ENCODE peak calls at places on chromosomes 13 and 19, in nine cellular contexts. I is aorta, B is astrocyte, X is pancreas, O is upper lobe of right lung, A is PC-3, U is IMR-90, J is MM.1S, Z is endodermal cell. N is an unnamed sample. For H3K4me1, the result is how much of the 10 kb centered on the place peaks cover.

GRCh38 chr19:32870154-32870573 is 597 bp upstream of the SLC7A9 start:
- DNase-seq in O (peak), B (no peak), I (no peak), A (no peak), U (no peak), X (no peak), Z (peak), J (no peak), N (no peak)

GRCh38 chr13:23866420-23867026 is 22.7 kb downstream of the MIPEP start:
- DNase-seq in U (peak), X (no peak), B (peak), I (no peak), J (no peak), A (peak), Z (no peak), O (no peak), N (no peak)

GRCh38 chr19:38691938-38692457 is 44.5 kb downstream of the ACTN4 start:
- DNase-seq in X (no peak), B (peak), Z (no peak), I (peak), O (no peak), U (peak), A (no peak), J (no peak), N (no peak)

GRCh38 chr13:50460366-50460765 is 383.1 kb downstream of the DLEU7 start:
- DNase-seq in I (no peak), A (no peak), X (no peak), B (no peak), U (no peak), O (no peak), Z (no peak), J (no peak), N (peak)

GRCh38 chr13:75492389-75492788 is 10.4 kb upstream of the TBC1D4 start:
- DNase-seq in A (no peak), I (no peak), Z (no peak), O (no peak), U (peak), J (no peak), B (peak), X (no peak), N (no peak)

GRCh38 chr19:18364826-18365528 is 21.0 kb upstream of the GDF15 start:
- DNase-seq in J (no peak), B (peak), U (peak), O (peak), X (peak), A (peak), Z (no peak), I (peak), N (no peak)

GRCh38 chr19:32264568-32264967 is 80.8 kb upstream of the ZNF507 start:
- DNase-seq in Z (no peak), X (no peak), I (no peak), A (no peak), B (no peak), J (no peak), U (no peak), O (no peak), N (no peak)

GRCh38 chr13:73273737-73274136 is 214.9 kb downstream of the KLF5 start:
- DNase-seq in J (no peak), B (peak), A (peak), U (peak), O (no peak), I (no peak), Z (no peak), X (no peak), N (no peak)

GRCh38 chr13:84609716-84610115 is 727.4 kb upstream of the SLITRK1 start:
- DNase-seq in J (no peak), X (no peak), I (no peak), B (peak), Z (no peak), U (peak), A (peak), O (no peak), N (no peak)

GRCh38 chr13:20165417-20166257 is 4.8 kb upstream of the GJA3 start:
- DNase-seq in J (no peak), O (no peak), U (peak), I (no peak), B (no peak), X (no peak), A (peak), Z (peak), N (no peak)

GRCh38 chr19:30959011-30959410 is 390.2 kb downstream of the TSHZ3 start:
- DNase-seq in Z (no peak), X (no peak), I (no peak), O (no peak), U (no peak), J (no peak), B (no peak), A (no peak), N (no peak)

GRCh38 chr19:15123900-15124299 is 16.7 kb downstream of the SYDE1 start:
- DNase-seq in I (peak), O (no peak), Z (peak), B (no peak), X (peak), J (no peak), A (no peak), U (no peak), N (peak)

GRCh38 chr13:27117158-27117557 is 54.5 kb downstream of the USP12 start:
- DNase-seq in B (peak), O (no peak), J (no peak), X (no peak), U (peak), Z (no peak), A (no peak), I (no peak), N (no peak)

GRCh38 chr13:69044629-69045028 is 1063.0 kb upstream of the ATXN8OS start:
- DNase-seq in X (no peak), J (no peak), O (no peak), A (no peak), U (no peak), I (no peak), Z (no peak), B (no peak), N (no peak)

GRCh38 chr13:90118467-90119071 is 1228.9 kb upstream of the MIR17HG start:
- DNase-seq in O (no peak), U (no peak), J (no peak), A (peak), X (no peak), I (no peak), Z (peak), B (no peak), N (no peak)

GRCh38 chr13:27354379-27354778 is 70.0 kb upstream of the GTF3A start:
- DNase-seq in O (no peak), B (peak), I (no peak), A (no peak), U (peak), Z (no peak), X (no peak), J (no peak), N (no peak)

GRCh38 chr13:96109125-96109524 is 19.2 kb downstream of the HS6ST3 start:
- DNase-seq in B (no peak), I (no peak), A (no peak), O (no peak), Z (no peak), J (no peak), U (no peak), X (no peak), N (no peak)

GRCh38 chr13:64471916-64472315 is 2758.2 kb downstream of the PCDH9 start:
- DNase-seq in O (no peak), I (no peak), A (peak), J (peak), X (no peak), Z (no peak), B (peak), U (peak), N (peak)

GRCh38 chr13:41914552-41914951 is 46.4 kb downstream of the VWA8 start:
- DNase-seq in J (no peak), A (no peak), B (no peak), I (no peak), U (no peak), O (no peak), X (no peak), Z (no peak), N (no peak)

GRCh38 chr19:29482855-29483640 is 42.7 kb upstream of the VSTM2B start:
- DNase-seq in B (no peak), Z (peak), O (no peak), A (no peak), X (no peak), J (no peak), I (no peak), U (no peak), N (no peak)

GRCh38 chr13:27636624-27637288 is 15.1 kb downstream of the POLR1D start:
- DNase-seq in J (no peak), A (no peak), U (peak), X (no peak), Z (no peak), B (peak), I (no peak), O (no peak), N (no peak)

GRCh38 chr19:19434483-19435045 is 29.1 kb downstream of the GATAD2A start:
- DNase-seq in A (no peak), O (no peak), B (peak), U (peak), Z (no peak), X (no peak), I (no peak), J (no peak), N (no peak)
- H3K4me1 ChIP-seq in A (under half), O (under half), B (under half), U (under half), Z (under half), X (under half), I (under half), J (under half), N (under half)

DNA sequence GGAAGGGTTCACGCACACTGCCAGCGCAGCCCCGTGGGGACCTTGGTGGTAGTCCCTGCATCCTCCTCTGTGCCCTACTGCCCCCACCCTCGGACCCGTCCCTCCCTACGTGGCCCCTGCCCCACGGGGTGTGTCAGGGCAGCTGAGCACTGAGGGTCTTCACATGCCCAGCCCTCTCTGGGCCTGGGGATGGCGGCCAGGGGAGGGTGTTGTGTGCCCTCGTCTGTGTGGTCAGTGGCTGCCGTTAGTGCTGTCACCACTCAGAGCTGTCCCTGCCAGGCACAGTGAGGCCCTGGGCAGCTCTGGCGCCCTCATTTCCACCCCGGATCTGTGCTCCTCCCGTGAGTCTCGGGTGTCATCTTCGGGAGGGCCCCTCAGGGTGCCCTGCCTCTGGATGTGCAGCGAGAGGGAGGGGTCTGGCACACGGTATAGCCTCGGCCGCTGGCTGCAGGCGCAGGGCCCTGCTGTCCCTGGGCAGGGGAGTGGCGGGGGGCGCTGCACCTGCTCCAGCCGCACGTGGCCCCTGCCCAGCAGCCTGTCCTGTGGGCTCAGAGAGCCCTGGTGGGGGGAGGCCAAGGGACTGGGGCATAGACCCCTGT is 16.0 kb upstream of the GNA15 start:
- DNase-seq in I (no peak), B (no peak), U (no peak), Z (no peak), A (no peak), O (no peak), J (no peak), X (peak), N (no peak)
- H3K4me1 ChIP-seq in I (under half), B (under half), U (under half), Z (under half), A (under half), O (under half), J (under half), X (under half), N (under half)

DNA sequence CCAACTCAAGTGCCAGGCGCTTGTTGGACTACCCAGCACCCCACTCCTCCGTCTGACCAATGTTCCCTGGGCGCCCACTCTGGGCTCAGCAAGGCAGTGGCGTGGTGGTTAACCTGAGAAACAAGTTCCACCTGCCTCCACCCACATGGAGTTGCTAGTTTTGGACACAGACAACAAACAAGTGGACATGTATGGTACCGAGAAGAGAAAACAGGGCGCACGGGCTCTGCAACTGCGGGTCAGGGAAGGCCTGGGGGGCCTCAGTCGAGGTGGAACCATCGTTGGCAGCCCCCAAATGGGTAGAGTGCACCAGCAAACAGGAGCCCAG is 2.5 kb downstream of the MIER2 start:
- DNase-seq in B (no peak), I (peak), O (no peak), U (no peak), J (no peak), Z (no peak), A (peak), X (no peak), N (no peak)
- H3K4me1 ChIP-seq in B (under half), I (under half), O (under half), U (under half), J (under half), Z (under half), A (under half), X (under half), N (under half)

GRCh38 chr13:98219685-98220084 is 42.6 kb upstream of the RNF113B start:
- DNase-seq in O (no peak), Z (no peak), B (no peak), I (no peak), A (no peak), X (no peak), U (no peak), J (no peak), N (no peak)

GRCh38 chr13:98215508-98215907 is 38.4 kb upstream of the RNF113B start:
- DNase-seq in U (no peak), I (no peak), A (no peak), Z (no peak), O (no peak), B (no peak), J (no peak), X (no peak), N (no peak)

GRCh38 chr13:98216711-98217110 is 39.6 kb upstream of the RNF113B start:
- DNase-seq in I (no peak), U (peak), A (no peak), O (no peak), X (no peak), J (no peak), Z (no peak), B (no peak), N (no peak)

GRCh38 chr13:98216135-98216565 is 39.1 kb upstream of the RNF113B start:
- DNase-seq in B (peak), J (no peak), I (peak), A (peak), O (no peak), X (peak), Z (no peak), U (peak), N (no peak)

GRCh38 chr13:98217597-98217996 is 40.5 kb upstream of the RNF113B start:
- DNase-seq in U (no peak), I (no peak), B (no peak), J (no peak), X (no peak), Z (no peak), O (peak), A (no peak), N (no peak)
- H3K4me1 ChIP-seq in U (half or more), I (under half), B (half or more), J (under half), X (under half), Z (under half), O (half or more), A (half or more), N (under half)

GRCh38 chr19:47407417-47407774 is 11.9 kb downstream of the MEIS3 start:
- DNase-seq in U (no peak), A (no peak), O (no peak), J (no peak), X (no peak), I (no peak), B (no peak), Z (no peak), N (no peak)

GRCh38 chr19:47405854-47406417 is 13.4 kb downstream of the MEIS3 start:
- DNase-seq in J (no peak), I (no peak), Z (no peak), A (no peak), B (no peak), O (no peak), U (no peak), X (no peak), N (no peak)

GRCh38 chr19:47406711-47407416 is 12.5 kb downstream of the MEIS3 start:
- DNase-seq in A (no peak), O (no peak), X (no peak), Z (peak), U (no peak), B (no peak), I (no peak), J (peak), N (no peak)

GRCh38 chr19:47411101-47411500 is 8.2 kb downstream of the MEIS3 start:
- DNase-seq in I (no peak), U (peak), J (no peak), O (no peak), B (peak), Z (no peak), X (no peak), A (no peak), N (no peak)

GRCh38 chr19:47408156-47408938 is 11.0 kb downstream of the MEIS3 start:
- DNase-seq in X (no peak), J (no peak), U (no peak), A (no peak), B (no peak), O (no peak), Z (no peak), I (no peak), N (no peak)
- H3K4me1 ChIP-seq in X (under half), J (under half), U (under half), A (under half), B (under half), O (under half), Z (under half), I (under half), N (under half)

DNA sequence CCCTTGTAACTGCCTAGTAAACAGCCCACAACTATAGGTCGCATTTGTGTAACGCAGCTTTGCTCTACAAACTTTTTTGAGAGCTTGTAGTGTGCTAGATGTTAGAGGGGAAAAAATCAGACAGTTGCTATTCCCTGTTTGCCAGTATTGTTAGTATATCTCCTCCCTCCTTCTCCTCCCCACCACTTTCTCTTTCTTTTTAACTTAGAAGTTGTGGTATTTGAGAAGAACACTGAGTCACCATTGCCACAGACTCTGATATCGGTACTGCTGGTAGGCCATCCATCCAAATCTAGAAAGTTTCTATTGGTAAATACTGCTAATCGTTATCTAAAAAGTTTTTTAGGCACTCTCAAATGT is 661 bp downstream of the POMP start:
- DNase-seq in Z (no peak), I (no peak), J (peak), U (peak), O (no peak), X (no peak), B (peak), A (peak), N (no peak)
- H3K4me1 ChIP-seq in Z (under half), I (under half), J (under half), U (under half), O (under half), X (under half), B (under half), A (under half), N (under half)

GRCh38 chr13:114118763-114119123 is 13.7 kb downstream of the RASA3 start:
- DNase-seq in B (no peak), X (peak), J (no peak), A (peak), I (peak), Z (no peak), U (peak), O (no peak), N (no peak)

GRCh38 chr13:114115796-114116195 is 16.6 kb downstream of the RASA3 start:
- DNase-seq in U (no peak), J (no peak), I (no peak), O (peak), A (no peak), Z (no peak), B (no peak), X (no peak), N (no peak)

GRCh38 chr13:114119196-114119595 is 13.2 kb downstream of the RASA3 start:
- DNase-seq in J (no peak), O (no peak), I (no peak), X (peak), A (peak), U (peak), B (peak), Z (peak), N (no peak)

GRCh38 chr13:114116734-114117133 is 15.7 kb downstream of the RASA3 start:
- DNase-seq in X (no peak), A (no peak), J (no peak), B (no peak), U (no peak), O (peak), I (no peak), Z (peak), N (no peak)

DNA sequence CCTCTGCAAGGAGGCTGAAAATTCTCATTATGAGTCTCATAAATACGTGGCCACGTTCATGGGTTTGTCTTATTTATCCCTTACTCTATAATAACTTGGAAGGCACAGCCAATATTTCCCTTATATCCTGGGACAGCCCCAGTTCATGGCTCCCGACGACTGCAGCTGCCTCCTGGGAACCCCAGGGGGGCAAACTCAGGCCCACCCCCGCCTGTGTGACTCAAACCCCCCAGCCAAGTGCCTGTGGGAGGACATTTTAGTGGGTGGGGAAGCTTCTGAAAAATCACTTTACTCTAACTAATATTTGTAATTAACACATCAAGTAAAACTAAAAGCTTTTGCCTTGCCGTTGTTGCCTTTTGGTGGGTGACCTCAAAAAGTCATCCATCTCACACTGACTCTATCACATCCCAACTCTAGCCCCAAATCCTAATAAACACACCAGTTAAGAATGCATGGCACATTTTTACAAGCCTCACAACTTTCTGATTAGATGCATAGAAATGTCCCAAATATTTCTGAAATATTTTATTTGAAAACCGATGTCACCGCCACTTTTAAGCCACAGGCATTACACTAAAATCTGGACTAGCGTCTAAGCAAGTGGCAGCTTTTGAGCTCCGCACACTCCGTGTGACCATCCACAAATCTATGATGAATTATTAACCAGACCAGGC is 14.2 kb downstream of the RASA3 start:
- DNase-seq in X (peak), B (peak), U (no peak), J (no peak), O (no peak), I (peak), Z (no peak), A (no peak), N (no peak)
- H3K4me1 ChIP-seq in X (under half), B (half or more), U (under half), J (under half), O (under half), I (under half), Z (under half), A (under half), N (under half)

GRCh38 chr19:47257411-47258169 is 1.3 kb downstream of the CCDC9 start:
- DNase-seq in Z (no peak), I (no peak), B (no peak), J (no peak), U (no peak), O (no peak), X (peak), A (no peak), N (no peak)
- H3K4me1 ChIP-seq in Z (under half), I (under half), B (under half), J (under half), U (under half), O (under half), X (under half), A (under half), N (under half)

DNA sequence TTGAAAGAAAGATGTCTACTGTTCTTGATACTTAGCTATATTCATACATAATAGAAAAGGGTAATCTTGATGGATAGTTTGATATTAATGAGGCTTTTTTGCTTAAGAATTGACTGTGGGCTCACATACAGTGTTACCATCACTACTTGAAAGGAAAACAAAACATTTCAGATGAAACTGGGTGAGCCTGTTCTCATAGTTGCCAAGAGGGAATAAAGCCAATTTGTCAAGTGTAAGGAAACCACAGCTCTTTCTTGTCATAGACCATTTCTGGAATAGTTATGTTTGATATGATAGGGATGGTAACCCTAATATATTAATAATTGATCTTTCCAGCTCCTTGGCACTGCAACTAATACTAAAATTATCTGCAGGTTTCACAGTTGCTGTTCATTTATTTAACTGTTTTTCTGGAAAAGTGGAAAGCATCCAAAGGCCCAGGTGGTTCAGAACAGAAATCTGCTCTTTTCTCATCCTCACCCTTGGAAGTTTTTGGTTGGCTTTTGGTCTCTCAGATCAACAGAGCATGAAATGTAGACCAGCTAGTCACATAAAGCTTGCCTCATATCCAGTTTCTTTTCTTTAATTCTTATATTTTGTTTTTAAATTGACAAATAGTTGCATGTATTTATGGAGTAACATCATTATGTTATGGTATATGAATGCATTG is 43.2 kb downstream of the ARHGEF7 start:
- DNase-seq in O (no peak), U (no peak), Z (no peak), A (peak), I (no peak), J (no peak), X (no peak), B (peak), N (no peak)
- H3K4me1 ChIP-seq in O (under half), U (under half), Z (under half), A (under half), I (under half), J (under half), X (under half), B (under half), N (under half)

N was measured in Karpas-422.